ENCODE peak calls at places on chromosomes 4 and X, in four cellular contexts. I is K562, A is HepG2, L is HCT116. R is an unnamed sample.

GRCh38 chr4:185738038-185738552 is 73.9 kb downstream of the SORBS2 start:
- DNase-seq in L (no peak), A (no peak), I (no peak), R (no peak)

GRCh38 chrX:11976663-11977062 is 161.6 kb upstream of the FRMPD4 start:
- DNase-seq in I (no peak), L (no peak), A (no peak), R (no peak)

GRCh38 chr4:48015216-48015615 is 1.3 kb downstream of the CNGA1 start:
- DNase-seq in A (no peak), I (no peak), L (no peak), R (no peak)

GRCh38 chr4:85637778-85638177 is 162.8 kb downstream of the ARHGAP24 start:
- DNase-seq in I (no peak), L (no peak), A (no peak), R (no peak)

GRCh38 chrX:45822124-45822523 is 621.4 kb upstream of the DIPK2B start:
- DNase-seq in I (no peak), A (no peak), L (no peak), R (no peak)

GRCh38 chr4:24611575-24611974 is 27.2 kb upstream of the DHX15 start:
- DNase-seq in L (no peak), A (no peak), I (no peak), R (no peak)

GRCh38 chr4:124846306-124846705 is 133.8 kb upstream of the ANKRD50 start:
- DNase-seq in A (no peak), L (no peak), I (no peak), R (no peak)

GRCh38 chr4:184932343-184932742 is 85.9 kb upstream of the HELT start:
- DNase-seq in L (no peak), A (no peak), I (no peak), R (peak; percentile 60)

GRCh38 chr4:25161599-25161960 is 1.3 kb upstream of the SEPSECS start:
- DNase-seq in A (no peak), I (no peak), L (no peak), R (no peak)

GRCh38 chr4:154982187-154983047 is 201.3 kb downstream of the RBM46 start:
- DNase-seq in A (peak; percentile 32), I (peak; percentile 15), L (peak; percentile 58), R (peak; percentile 58)

GRCh38 chr4:40587826-40588225 is 41.8 kb downstream of the RBM47 start:
- DNase-seq in A (no peak), I (no peak), L (no peak), R (no peak)

GRCh38 chr4:186265683-186266648 is at the start of gene F11:
- DNase-seq in L (no peak), I (no peak), A (peak; percentile 80), R (no peak)

GRCh38 chrX:92213781-92214180 is 434.6 kb downstream of the PCDH11X start:
- DNase-seq in I (no peak), A (no peak), L (no peak), R (no peak)

GRCh38 chr4:154616731-154617130 is 4.3 kb upstream of the FGG start:
- DNase-seq in L (no peak), A (no peak), I (no peak), R (no peak)

GRCh38 chrX:150155396-150156048 is 207.6 kb upstream of the MAMLD1 start:
- DNase-seq in L (no peak), A (no peak), I (no peak), R (peak; percentile 61)

GRCh38 chr4:185679523-185679922 is 132.5 kb downstream of the SORBS2 start:
- DNase-seq in I (no peak), L (no peak), A (no peak), R (no peak)

GRCh38 chr4:144687466-144687865 is 41.5 kb downstream of the HHIP start:
- DNase-seq in A (no peak), L (no peak), I (no peak), R (no peak)

GRCh38 chr4:144683516-144683915 is 37.6 kb downstream of the HHIP start:
- DNase-seq in L (no peak), A (no peak), I (no peak), R (no peak)

GRCh38 chr4:144688035-144688569 is 42.1 kb downstream of the HHIP start:
- DNase-seq in A (no peak), L (no peak), I (no peak), R (no peak)

GRCh38 chr4:144689125-144689524 is 43.2 kb downstream of the HHIP start:
- DNase-seq in A (no peak), I (no peak), L (no peak), R (no peak)

GRCh38 chr4:144685916-144686315 is 40.0 kb downstream of the HHIP start:
- DNase-seq in I (no peak), A (no peak), L (no peak), R (no peak)
- TF ChIP-seq ELF1 in I (no peak), A (no peak), L (no peak), R (no peak)

GRCh38 chr4:61194601-61195000 is 5.5 kb upstream of the ADGRL3 start:
- DNase-seq in I (no peak), A (no peak), L (no peak), R (no peak)
- TF ChIP-seq ELF1 in I (no peak), A (no peak), L (no peak), R (no peak)

DNA sequence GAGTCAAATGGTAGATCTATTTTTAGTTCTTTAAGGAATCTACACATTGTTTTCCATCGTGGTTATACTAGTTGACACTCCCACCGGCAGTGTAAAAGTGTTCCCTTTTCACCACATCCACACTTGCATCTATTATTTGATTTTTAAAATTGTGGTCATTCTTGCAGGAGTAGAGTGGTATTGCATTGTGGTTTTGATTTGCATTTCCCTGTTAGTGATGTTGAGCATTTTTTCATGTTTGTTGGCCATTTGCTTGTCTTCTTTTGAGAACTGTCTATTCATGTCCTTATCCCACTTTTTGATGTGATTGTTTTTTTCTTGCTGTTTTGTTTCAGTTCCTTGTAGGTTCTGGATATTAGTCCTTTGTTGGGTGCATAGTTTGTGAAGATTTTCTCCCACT is 70.0 kb downstream of the TAB3 start:
- DNase-seq in I (no peak), L (no peak), A (no peak), R (no peak)
- TF ChIP-seq ELF1 in I (no peak), L (no peak), A (no peak), R (no peak)

GRCh38 chr4:88286897-88287296 is 2.5 kb upstream of the PPM1K start:
- DNase-seq in A (no peak), L (no peak), I (no peak), R (no peak)

GRCh38 chr4:88280228-88280795 is 4.0 kb downstream of the PPM1K start:
- DNase-seq in I (no peak), A (no peak), L (no peak), R (no peak)

GRCh38 chr4:88285235-88285505 is 809 bp upstream of the PPM1K start:
- DNase-seq in L (no peak), I (no peak), A (no peak), R (no peak)

GRCh38 chr4:88284378-88285234 is at the start of gene PPM1K:
- DNase-seq in I (peak; percentile 97), L (peak; percentile 94), A (peak; percentile 95), R (peak; percentile 95)

GRCh38 chr4:88283661-88284377 is 542 bp downstream of the PPM1K start:
- DNase-seq in A (peak; percentile 28), I (peak; percentile 58), L (peak; percentile 12), R (peak; percentile 77)
- TF ChIP-seq ELF1 in A (no peak), I (no peak), L (no peak), R (no peak)

DNA sequence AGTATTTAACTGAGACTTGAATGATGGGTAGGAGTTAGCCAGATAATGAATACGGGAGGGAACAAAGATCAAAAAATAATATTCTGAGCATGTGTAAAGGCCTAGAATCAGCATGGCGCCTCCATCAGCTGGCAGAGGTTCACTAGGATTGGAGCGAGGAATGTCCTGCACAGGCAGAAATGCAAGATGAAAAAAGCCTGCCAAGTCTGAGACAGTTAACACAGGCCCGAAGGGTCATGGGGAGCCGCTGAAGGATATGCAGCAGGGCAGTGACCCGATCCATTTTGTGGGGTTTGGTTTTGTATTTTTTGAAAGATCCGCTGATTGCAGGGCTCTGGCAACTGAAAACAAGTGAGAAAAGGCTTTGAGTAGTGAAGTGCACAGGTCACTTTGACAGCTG is 40.1 kb downstream of the SMPX start:
- DNase-seq in I (no peak), A (no peak), L (no peak), R (no peak)
- TF ChIP-seq ELF1 in I (no peak), A (no peak), L (no peak), R (no peak)

GRCh38 chr4:38004887-38005286 is 44.7 kb downstream of the PTTG2 start:
- DNase-seq in A (no peak), L (no peak), I (no peak), R (no peak)
- TF ChIP-seq ELF1 in A (no peak), L (no peak), I (no peak), R (no peak)

GRCh38 chr4:122539861-122540465 is 80.9 kb downstream of the IL21 start:
- DNase-seq in L (no peak), I (no peak), A (no peak), R (no peak)
- TF ChIP-seq ELF1 in L (no peak), I (no peak), A (no peak), R (no peak)

DNA sequence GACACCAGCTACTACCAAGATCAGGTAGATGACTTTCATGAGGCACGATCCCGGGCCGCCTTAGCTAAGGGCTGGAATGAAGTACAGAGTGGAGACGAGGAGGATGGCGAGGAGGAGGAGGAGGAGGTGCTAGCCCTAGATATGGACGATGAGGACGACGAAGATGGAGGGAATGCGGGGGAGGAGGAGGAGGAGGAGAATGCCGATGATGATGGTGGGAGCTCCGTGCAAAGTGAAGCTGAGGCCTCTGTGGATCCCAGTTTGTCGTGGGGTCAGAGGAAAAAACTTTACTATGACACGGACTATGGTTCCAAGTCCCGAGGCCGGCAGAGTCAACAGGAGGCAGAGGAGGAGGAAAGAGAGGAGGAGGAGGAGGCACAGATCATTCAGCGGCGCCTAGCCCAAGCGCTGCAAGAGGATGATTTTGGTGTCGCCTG is 481 bp downstream of the UTP3 start:
- DNase-seq in A (no peak), L (no peak), I (no peak), R (peak; percentile 2)
- TF ChIP-seq ELF1 in A (no peak), L (no peak), I (no peak), R (no peak)

GRCh38 chrX:56975611-56976010 is 19.7 kb downstream of the SPIN3 start:
- DNase-seq in I (no peak), A (no peak), L (no peak), R (no peak)
- TF ChIP-seq ELF1 in I (no peak), A (no peak), L (no peak), R (no peak)

GRCh38 chrX:109997786-109998452 is 5.0 kb upstream of the TMEM164 start:
- DNase-seq in L (no peak), A (no peak), I (no peak), R (no peak)
- TF ChIP-seq ELF1 in L (no peak), A (no peak), I (no peak), R (no peak)

R was measured in SK-N-SH.